ENCODE peak calls at places on chromosomes 3 and 15, in six cellular contexts. One of them, this sample, is unnamed.

GRCh38 chr3:129343643-129344360 is 65.1 kb downstream of the HMCES start:
- DNase-seq in kidney: peak
- DNase-seq in OCI-LY7: peak
- DNase-seq in fibroblast of the aortic adventitia: peak
- DNase-seq in astrocyte of the cerebellum: no peak
- DNase-seq in GM12878: no peak
- DNase-seq in this sample: no peak

GRCh38 chr3:47005212-47006144 is 26.0 kb downstream of the NBEAL2 start:
- DNase-seq in kidney: peak
- DNase-seq in astrocyte of the cerebellum: no peak
- DNase-seq in GM12878: no peak
- DNase-seq in OCI-LY7: no peak
- DNase-seq in fibroblast of the aortic adventitia: no peak
- DNase-seq in this sample: no peak

GRCh38 chr3:197186887-197187588 is 111.4 kb downstream of the DLG1 start:
- DNase-seq in astrocyte of the cerebellum: peak
- DNase-seq in OCI-LY7: peak
- DNase-seq in GM12878: peak
- DNase-seq in fibroblast of the aortic adventitia: peak
- DNase-seq in kidney: no peak
- DNase-seq in this sample: peak

GRCh38 chr15:70188286-70188685 is 90.6 kb upstream of the TLE3 start:
- DNase-seq in astrocyte of the cerebellum: no peak
- DNase-seq in OCI-LY7: no peak
- DNase-seq in GM12878: no peak
- DNase-seq in fibroblast of the aortic adventitia: no peak
- DNase-seq in kidney: no peak
- DNase-seq in this sample: no peak

GRCh38 chr15:85379403-85380131 is 836 bp upstream of the AKAP13 start:
- DNase-seq in kidney: no peak
- DNase-seq in OCI-LY7: peak
- DNase-seq in GM12878: no peak
- DNase-seq in astrocyte of the cerebellum: no peak
- DNase-seq in fibroblast of the aortic adventitia: peak
- DNase-seq in this sample: peak

GRCh38 chr3:146163584-146163983 is 2.6 kb upstream of the PLOD2 start:
- DNase-seq in kidney: no peak
- DNase-seq in GM12878: no peak
- DNase-seq in OCI-LY7: no peak
- DNase-seq in fibroblast of the aortic adventitia: peak
- DNase-seq in astrocyte of the cerebellum: peak
- DNase-seq in this sample: no peak

GRCh38 chr3:46991406-46992165 is 12.1 kb downstream of the NBEAL2 start:
- DNase-seq in OCI-LY7: no peak
- DNase-seq in astrocyte of the cerebellum: no peak
- DNase-seq in GM12878: no peak
- DNase-seq in kidney: peak
- DNase-seq in fibroblast of the aortic adventitia: no peak
- DNase-seq in this sample: no peak

GRCh38 chr3:194150252-194150934 is 14.4 kb downstream of the HES1 start:
- DNase-seq in OCI-LY7: no peak
- DNase-seq in kidney: no peak
- DNase-seq in fibroblast of the aortic adventitia: no peak
- DNase-seq in astrocyte of the cerebellum: no peak
- DNase-seq in GM12878: no peak
- DNase-seq in this sample: no peak

GRCh38 chr3:183468424-183468823 is 40.0 kb upstream of the MCF2L2 start:
- DNase-seq in GM12878: no peak
- DNase-seq in astrocyte of the cerebellum: no peak
- DNase-seq in OCI-LY7: no peak
- DNase-seq in kidney: no peak
- DNase-seq in fibroblast of the aortic adventitia: peak
- DNase-seq in this sample: no peak

GRCh38 chr3:61864886-61865285 is 303.5 kb downstream of the PTPRG start:
- DNase-seq in fibroblast of the aortic adventitia: no peak
- DNase-seq in GM12878: no peak
- DNase-seq in astrocyte of the cerebellum: no peak
- DNase-seq in kidney: no peak
- DNase-seq in OCI-LY7: no peak
- DNase-seq in this sample: no peak

GRCh38 chr15:31440754-31441298 is 114.2 kb downstream of the KLF13 start:
- DNase-seq in astrocyte of the cerebellum: no peak
- DNase-seq in GM12878: no peak
- DNase-seq in kidney: peak
- DNase-seq in OCI-LY7: no peak
- DNase-seq in fibroblast of the aortic adventitia: peak
- DNase-seq in this sample: peak

GRCh38 chr3:144585408-144585807 is 613.8 kb downstream of the DIPK2A start:
- DNase-seq in GM12878: peak
- DNase-seq in astrocyte of the cerebellum: no peak
- DNase-seq in kidney: no peak
- DNase-seq in OCI-LY7: no peak
- DNase-seq in fibroblast of the aortic adventitia: no peak
- DNase-seq in this sample: peak

GRCh38 chr3:112117826-112118571 is 15.0 kb downstream of the GCSAM start:
- DNase-seq in OCI-LY7: peak
- DNase-seq in astrocyte of the cerebellum: no peak
- DNase-seq in GM12878: no peak
- DNase-seq in fibroblast of the aortic adventitia: no peak
- DNase-seq in kidney: no peak
- DNase-seq in this sample: peak

GRCh38 chr3:177529716-177530335 is 332.5 kb upstream of the TBL1XR1 start:
- DNase-seq in OCI-LY7: no peak
- DNase-seq in astrocyte of the cerebellum: no peak
- DNase-seq in kidney: no peak
- DNase-seq in fibroblast of the aortic adventitia: peak
- DNase-seq in GM12878: no peak
- DNase-seq in this sample: no peak

GRCh38 chr3:175311404-175311803 is 452.3 kb downstream of the NAALADL2 start:
- DNase-seq in kidney: no peak
- DNase-seq in GM12878: no peak
- DNase-seq in fibroblast of the aortic adventitia: no peak
- DNase-seq in OCI-LY7: no peak
- DNase-seq in astrocyte of the cerebellum: no peak
- DNase-seq in this sample: no peak

GRCh38 chr3:50370594-50370993 is 11.3 kb upstream of the TMEM115 start:
- DNase-seq in kidney: no peak
- DNase-seq in astrocyte of the cerebellum: no peak
- DNase-seq in OCI-LY7: peak
- DNase-seq in fibroblast of the aortic adventitia: no peak
- DNase-seq in GM12878: no peak
- DNase-seq in this sample: no peak

GRCh38 chr15:62060896-62061280 is 641 bp upstream of the VPS13C start:
- DNase-seq in kidney: no peak
- DNase-seq in OCI-LY7: no peak
- DNase-seq in fibroblast of the aortic adventitia: peak
- DNase-seq in GM12878: no peak
- DNase-seq in astrocyte of the cerebellum: no peak
- DNase-seq in this sample: no peak
- H3K4me3 ChIP-seq in kidney: peak
- H3K4me3 ChIP-seq in OCI-LY7: peak
- H3K4me3 ChIP-seq in fibroblast of the aortic adventitia: peak
- H3K4me3 ChIP-seq in GM12878: peak
- H3K4me3 ChIP-seq in astrocyte of the cerebellum: peak
- H3K4me3 ChIP-seq in this sample: peak

GRCh38 chr3:186802701-186803100 is 3.6 kb downstream of the RFC4 start:
- DNase-seq in fibroblast of the aortic adventitia: no peak
- DNase-seq in OCI-LY7: no peak
- DNase-seq in astrocyte of the cerebellum: no peak
- DNase-seq in kidney: no peak
- DNase-seq in GM12878: no peak
- DNase-seq in this sample: no peak

GRCh38 chr3:186798239-186798638 is 8.0 kb downstream of the RFC4 start:
- DNase-seq in astrocyte of the cerebellum: no peak
- DNase-seq in OCI-LY7: no peak
- DNase-seq in fibroblast of the aortic adventitia: no peak
- DNase-seq in kidney: no peak
- DNase-seq in GM12878: no peak
- DNase-seq in this sample: no peak

GRCh38 chr3:186800285-186800684 is 6.0 kb downstream of the RFC4 start:
- DNase-seq in astrocyte of the cerebellum: no peak
- DNase-seq in fibroblast of the aortic adventitia: no peak
- DNase-seq in kidney: no peak
- DNase-seq in OCI-LY7: no peak
- DNase-seq in GM12878: no peak
- DNase-seq in this sample: no peak
- TF ChIP-seq CTCF in astrocyte of the cerebellum: no peak
- TF ChIP-seq CTCF in fibroblast of the aortic adventitia: no peak
- TF ChIP-seq CTCF in kidney: no peak
- TF ChIP-seq CTCF in OCI-LY7: no peak
- TF ChIP-seq CTCF in GM12878: no peak
- TF ChIP-seq CTCF in this sample: no peak

GRCh38 chr3:48664313-48664644 is 1.6 kb upstream of the CELSR3 start:
- DNase-seq in OCI-LY7: no peak
- DNase-seq in astrocyte of the cerebellum: no peak
- DNase-seq in GM12878: no peak
- DNase-seq in fibroblast of the aortic adventitia: no peak
- DNase-seq in kidney: no peak
- DNase-seq in this sample: no peak
- H3K4me3 ChIP-seq in OCI-LY7: peak
- H3K4me3 ChIP-seq in astrocyte of the cerebellum: no peak
- H3K4me3 ChIP-seq in GM12878: no peak
- H3K4me3 ChIP-seq in fibroblast of the aortic adventitia: peak
- H3K4me3 ChIP-seq in kidney: peak
- H3K4me3 ChIP-seq in this sample: no peak

DNA sequence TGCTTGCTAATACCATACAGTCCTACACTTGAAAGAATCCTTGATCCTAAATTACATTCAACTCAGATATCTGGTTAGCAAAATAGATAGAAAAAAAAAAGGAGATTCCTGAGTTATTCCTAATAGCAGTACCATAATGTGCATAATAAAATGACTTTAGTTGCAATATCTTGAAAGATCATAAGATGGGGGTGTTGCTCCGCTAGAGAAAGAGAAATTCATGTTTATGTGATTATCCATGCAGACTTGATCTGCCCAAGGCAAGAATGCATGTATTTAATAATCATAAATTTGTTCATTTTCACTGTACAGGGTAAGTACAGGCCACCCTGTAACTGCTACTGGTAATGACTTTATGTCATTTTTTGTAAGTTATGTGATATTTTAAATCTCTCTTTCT is 84.7 kb downstream of the HCN4 start:
- DNase-seq in OCI-LY7: peak
- DNase-seq in GM12878: no peak
- DNase-seq in fibroblast of the aortic adventitia: peak
- DNase-seq in astrocyte of the cerebellum: peak
- DNase-seq in kidney: no peak
- DNase-seq in this sample: no peak
- TF ChIP-seq CTCF in OCI-LY7: peak
- TF ChIP-seq CTCF in GM12878: peak
- TF ChIP-seq CTCF in fibroblast of the aortic adventitia: peak
- TF ChIP-seq CTCF in astrocyte of the cerebellum: peak
- TF ChIP-seq CTCF in kidney: no peak
- TF ChIP-seq CTCF in this sample: peak

DNA sequence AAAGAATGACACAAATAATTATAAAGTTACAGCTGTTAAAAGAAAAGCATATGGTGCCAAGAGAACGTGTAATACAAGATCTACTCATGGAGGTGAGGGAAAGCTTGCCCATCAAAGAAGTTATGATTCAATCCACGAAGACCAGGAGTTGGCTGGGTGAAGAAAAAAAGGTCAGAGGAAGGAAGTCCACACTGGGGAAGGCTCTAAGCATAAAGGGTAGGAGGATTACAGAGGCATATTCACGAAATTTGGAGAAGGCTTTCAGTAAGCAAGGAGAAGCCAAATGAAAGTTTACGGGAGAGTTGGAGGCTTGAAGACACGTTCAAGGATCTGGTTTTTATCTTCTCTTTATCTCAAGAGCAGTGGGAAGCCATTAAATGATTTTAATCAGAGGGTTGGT is 1.8 kb upstream of the TGFBR2 start:
- DNase-seq in GM12878: no peak
- DNase-seq in fibroblast of the aortic adventitia: no peak
- DNase-seq in kidney: no peak
- DNase-seq in astrocyte of the cerebellum: no peak
- DNase-seq in OCI-LY7: no peak
- DNase-seq in this sample: no peak
- H3K4me3 ChIP-seq in GM12878: no peak
- H3K4me3 ChIP-seq in fibroblast of the aortic adventitia: no peak
- H3K4me3 ChIP-seq in kidney: no peak
- H3K4me3 ChIP-seq in astrocyte of the cerebellum: no peak
- H3K4me3 ChIP-seq in OCI-LY7: peak
- H3K4me3 ChIP-seq in this sample: no peak

DNA sequence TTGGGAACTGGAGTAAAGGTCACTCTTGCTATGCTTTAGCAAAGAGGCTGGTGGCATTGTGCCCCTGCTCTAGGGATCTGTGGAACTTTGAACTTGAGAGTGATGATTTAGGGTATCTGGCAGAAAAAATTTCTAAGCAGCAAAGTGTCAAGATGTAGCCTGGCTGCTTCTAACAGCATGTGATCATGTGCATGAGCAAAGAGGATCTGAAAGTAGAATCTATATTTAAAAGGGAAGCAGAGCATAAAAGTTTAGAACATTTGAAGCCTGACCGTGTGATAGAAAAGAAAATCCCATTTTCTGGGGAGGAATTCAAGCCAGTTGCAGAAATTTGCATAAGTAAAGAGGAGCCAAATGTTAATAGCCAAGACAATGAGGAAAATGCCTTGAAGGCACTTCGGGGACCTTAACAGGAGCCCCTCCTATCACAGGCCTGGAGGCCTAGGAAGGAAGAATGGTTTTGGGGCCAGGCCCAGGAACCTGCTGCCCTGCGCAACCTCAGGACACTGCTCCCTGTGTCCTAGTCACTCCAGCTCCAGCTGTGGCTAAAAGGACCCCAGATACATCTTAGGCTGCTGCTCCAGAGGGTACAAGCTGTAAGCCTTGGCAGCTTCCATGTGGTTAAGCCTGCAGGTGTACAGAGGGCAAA is 212.2 kb upstream of the LINGO1 start:
- DNase-seq in kidney: no peak
- DNase-seq in astrocyte of the cerebellum: no peak
- DNase-seq in fibroblast of the aortic adventitia: no peak
- DNase-seq in OCI-LY7: peak
- DNase-seq in GM12878: no peak
- DNase-seq in this sample: no peak
- TF ChIP-seq CTCF in kidney: no peak
- TF ChIP-seq CTCF in astrocyte of the cerebellum: no peak
- TF ChIP-seq CTCF in fibroblast of the aortic adventitia: no peak
- TF ChIP-seq CTCF in OCI-LY7: no peak
- TF ChIP-seq CTCF in GM12878: no peak
- TF ChIP-seq CTCF in this sample: no peak

GRCh38 chr3:25944328-25944727 is 154.4 kb downstream of the OXSM start:
- DNase-seq in fibroblast of the aortic adventitia: no peak
- DNase-seq in OCI-LY7: no peak
- DNase-seq in GM12878: no peak
- DNase-seq in astrocyte of the cerebellum: no peak
- DNase-seq in kidney: no peak
- DNase-seq in this sample: no peak
- H3K4me3 ChIP-seq in fibroblast of the aortic adventitia: no peak
- H3K4me3 ChIP-seq in OCI-LY7: no peak
- H3K4me3 ChIP-seq in GM12878: no peak
- H3K4me3 ChIP-seq in astrocyte of the cerebellum: no peak
- H3K4me3 ChIP-seq in kidney: no peak
- H3K4me3 ChIP-seq in this sample: no peak

DNA sequence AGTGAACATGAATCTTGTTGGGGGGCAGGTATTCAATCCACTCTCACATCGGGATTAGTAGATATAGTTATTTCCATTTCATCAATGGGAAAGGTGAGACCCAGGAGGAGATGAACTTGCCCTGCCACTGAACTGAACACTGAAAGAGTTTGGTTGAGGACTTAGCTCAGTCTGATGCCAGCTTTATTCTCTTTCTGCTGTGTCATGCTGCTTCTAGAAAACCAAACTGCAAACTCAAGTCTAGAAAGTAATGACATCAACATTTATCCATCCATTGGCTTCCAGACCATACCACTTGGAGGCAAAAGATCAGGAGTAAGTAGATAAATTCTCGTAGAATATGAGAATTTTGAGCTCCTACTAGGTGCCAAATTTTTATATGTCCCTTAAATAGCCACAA is 288.0 kb upstream of the CTNNB1 start:
- DNase-seq in GM12878: no peak
- DNase-seq in fibroblast of the aortic adventitia: no peak
- DNase-seq in OCI-LY7: no peak
- DNase-seq in kidney: no peak
- DNase-seq in astrocyte of the cerebellum: no peak
- DNase-seq in this sample: no peak
- TF ChIP-seq CTCF in GM12878: no peak
- TF ChIP-seq CTCF in fibroblast of the aortic adventitia: no peak
- TF ChIP-seq CTCF in OCI-LY7: no peak
- TF ChIP-seq CTCF in kidney: no peak
- TF ChIP-seq CTCF in astrocyte of the cerebellum: no peak
- TF ChIP-seq CTCF in this sample: no peak